ENCODE peak calls at places on chromosomes 11 and 22, in eight cellular contexts. W is Peyer's patch, R is endodermal cell, H is fibroblast of lung, G is left ventricle myocardium inferior, V is transverse colon, X is spleen, Z is heart right ventricle. F is an unnamed sample.

GRCh38 chr22:44382461-44383038 is 69.8 kb upstream of the SHISAL1 start:
- DNase-seq in Z (no peak), W (no peak), G (no peak), X (peak), H (no peak), V (no peak), R (peak), F (no peak)

GRCh38 chr11:86717817-86718501 is 45.5 kb upstream of the ME3 start:
- DNase-seq in R (no peak), W (no peak), V (no peak), Z (no peak), G (no peak), X (no peak), H (peak), F (no peak)

GRCh38 chr11:8221025-8221723 is 42.5 kb downstream of the LMO1 start:
- DNase-seq in H (no peak), X (no peak), V (no peak), G (no peak), R (no peak), W (no peak), Z (no peak), F (no peak)

GRCh38 chr11:122601131-122602125 is 54.1 kb upstream of the UBASH3B start:
- DNase-seq in V (no peak), H (peak), Z (no peak), W (no peak), G (no peak), X (no peak), R (no peak), F (peak)

GRCh38 chr11:100981196-100981824 is 148.3 kb downstream of the PGR start:
- DNase-seq in G (no peak), H (no peak), R (no peak), X (no peak), V (no peak), Z (no peak), W (no peak), F (no peak)

GRCh38 chr11:23540101-23540561 is 679.9 kb upstream of the CCDC179 start:
- DNase-seq in H (peak), R (peak), W (no peak), G (no peak), X (no peak), V (no peak), Z (no peak), F (peak)

GRCh38 chr22:42317691-42318547 is 47.5 kb upstream of the TCF20 start:
- DNase-seq in X (no peak), V (peak), Z (no peak), G (no peak), W (no peak), R (no peak), H (no peak), F (no peak)

GRCh38 chr11:72575533-72576170 is 98.6 kb downstream of the PDE2A start:
- DNase-seq in H (no peak), Z (no peak), X (peak), G (no peak), W (no peak), R (peak), V (no peak), F (no peak)

GRCh38 chr11:12853652-12854296 is 155.3 kb upstream of the RASSF10 start:
- DNase-seq in V (peak), W (no peak), G (no peak), R (no peak), X (no peak), Z (no peak), H (no peak), F (no peak)

GRCh38 chr11:39664023-39664422 is 1795.4 kb downstream of the LRRC4C start:
- DNase-seq in V (no peak), Z (no peak), H (no peak), W (no peak), X (no peak), R (peak), G (no peak), F (no peak)

GRCh38 chr22:39309364-39309861 is 10.0 kb downstream of the RPL3 start:
- DNase-seq in R (peak), G (no peak), Z (no peak), W (no peak), V (no peak), H (no peak), X (no peak), F (no peak)

GRCh38 chr22:43862074-43862881 is at the start of gene SULT4A1:
- DNase-seq in R (peak), W (no peak), G (no peak), X (peak), H (peak), Z (no peak), V (no peak), F (no peak)

GRCh38 chr22:28418063-28418462 is 261.6 kb downstream of the TTC28 start:
- DNase-seq in R (no peak), V (no peak), G (no peak), W (no peak), H (no peak), Z (no peak), X (no peak), F (no peak)

GRCh38 chr22:20607157-20607907 is 99.9 kb downstream of the MED15 start:
- DNase-seq in H (no peak), G (no peak), Z (no peak), X (peak), V (no peak), W (no peak), R (peak), F (no peak)

GRCh38 chr11:76610871-76611475 is 59.6 kb downstream of the LRRC32 start:
- DNase-seq in W (peak), R (peak), V (no peak), H (no peak), G (peak), X (peak), Z (peak), F (no peak)

GRCh38 chr11:68206211-68206610 is 6.9 kb downstream of the KMT5B start:
- DNase-seq in G (no peak), V (no peak), H (peak), X (peak), Z (no peak), R (peak), W (peak), F (no peak)

GRCh38 chr11:65793144-65793581 is 6.3 kb downstream of the OVOL1 start:
- DNase-seq in H (no peak), Z (no peak), R (no peak), W (no peak), V (peak), G (no peak), X (no peak), F (no peak)

GRCh38 chr22:39937881-39938280 is 22.3 kb upstream of the TMA7B start:
- DNase-seq in Z (no peak), H (no peak), V (no peak), X (no peak), G (no peak), R (no peak), W (peak), F (no peak)

GRCh38 chr11:117228091-117228490 is 3.8 kb downstream of the PCSK7 start:
- DNase-seq in Z (no peak), X (no peak), V (no peak), R (no peak), G (no peak), H (no peak), W (no peak), F (no peak)

GRCh38 chr22:38518620-38519019 is 12.5 kb upstream of the DDX17 start:
- DNase-seq in V (peak), R (no peak), H (no peak), Z (no peak), W (no peak), G (no peak), X (no peak), F (no peak)

GRCh38 chr22:44493206-44493605 is 4.8 kb downstream of the RTL6 start:
- DNase-seq in G (no peak), Z (no peak), H (no peak), X (no peak), R (no peak), V (no peak), W (no peak), F (no peak)

GRCh38 chr11:88175004-88175706 is at the start of gene RAB38:
- DNase-seq in V (peak), G (peak), R (peak), W (no peak), H (peak), Z (peak), X (peak), F (no peak)

GRCh38 chr11:33110083-33110482 is 51.2 kb downstream of the CSTF3 start:
- DNase-seq in R (no peak), Z (no peak), H (no peak), X (no peak), W (no peak), G (no peak), V (no peak), F (no peak)

GRCh38 chr11:128343870-128344269 is 243.5 kb downstream of the ETS1 start:
- DNase-seq in G (no peak), H (no peak), X (no peak), W (no peak), R (no peak), Z (no peak), V (no peak), F (no peak)

GRCh38 chr11:60482361-60482760 is 10.2 kb upstream of the MS4A12 start:
- DNase-seq in H (no peak), W (peak), G (no peak), X (no peak), V (no peak), R (no peak), Z (no peak), F (no peak)

GRCh38 chr11:113697798-113698407 is 8.2 kb downstream of the TMPRSS5 start:
- DNase-seq in W (no peak), X (no peak), V (no peak), R (no peak), G (no peak), H (peak), Z (no peak), F (no peak)

GRCh38 chr22:22446527-22446926 is 62.0 kb downstream of the ZNF280B start:
- DNase-seq in V (no peak), Z (no peak), R (no peak), H (peak), W (no peak), G (no peak), X (no peak), F (no peak)

GRCh38 chr11:33262016-33262638 is 4.9 kb downstream of the HIPK3 start:
- DNase-seq in V (no peak), H (peak), W (no peak), X (no peak), G (no peak), Z (no peak), R (no peak), F (no peak)

GRCh38 chr11:8802263-8802662 is 108.7 kb upstream of the AKIP1 start:
- DNase-seq in R (no peak), Z (no peak), H (no peak), X (no peak), G (no peak), W (no peak), V (no peak), F (no peak)

GRCh38 chr11:69183613-69184012 is 27.9 kb downstream of the SMIM38 start:
- DNase-seq in Z (no peak), H (no peak), G (no peak), W (no peak), V (no peak), R (no peak), X (no peak), F (no peak)

GRCh38 chr11:94757037-94757681 is 11.0 kb upstream of the AMOTL1 start:
- DNase-seq in W (no peak), X (no peak), G (no peak), V (no peak), Z (no peak), H (no peak), R (no peak), F (no peak)

GRCh38 chr22:46453006-46453828 is 84.2 kb downstream of the CELSR1 start:
- DNase-seq in X (no peak), H (no peak), Z (no peak), R (no peak), V (no peak), W (no peak), G (no peak), F (no peak)

GRCh38 chr11:7492253-7492652 is 6.9 kb downstream of the OLFML1 start:
- DNase-seq in V (no peak), H (no peak), X (no peak), Z (no peak), W (no peak), G (no peak), R (no peak), F (no peak)

GRCh38 chr11:41334007-41334933 is 125.2 kb downstream of the LRRC4C start:
- DNase-seq in R (no peak), Z (no peak), G (no peak), H (no peak), V (no peak), X (no peak), W (no peak), F (no peak)

GRCh38 chr11:27398413-27398780 is 35.4 kb upstream of the CCDC34 start:
- DNase-seq in G (no peak), V (no peak), X (no peak), W (no peak), H (no peak), R (no peak), Z (no peak), F (no peak)

GRCh38 chr22:49039625-49040024 is 788.0 kb downstream of the BRD1 start:
- DNase-seq in V (no peak), H (no peak), G (no peak), R (no peak), X (no peak), Z (no peak), W (no peak), F (no peak)

GRCh38 chr11:131910491-131911387 is 540.3 kb downstream of the NTM start:
- DNase-seq in G (no peak), Z (no peak), W (no peak), X (peak), H (peak), R (peak), V (no peak), F (no peak)

GRCh38 chr11:96267490-96268010 is 75.4 kb downstream of the MAML2 start:
- DNase-seq in X (no peak), G (no peak), H (no peak), W (no peak), Z (no peak), V (no peak), R (no peak), F (no peak)

GRCh38 chr11:112538529-112538928 is 277.9 kb upstream of the PLET1 start:
- DNase-seq in R (no peak), Z (no peak), G (no peak), H (no peak), V (no peak), W (no peak), X (no peak), F (no peak)

GRCh38 chr11:103202048-103202651 is 92.9 kb downstream of the DYNC2H1 start:
- DNase-seq in Z (no peak), W (no peak), X (no peak), G (no peak), H (peak), R (no peak), V (no peak), F (no peak)
- TF ChIP-seq CTCF in Z (peak), W (no peak), X (peak), G (peak), H (peak), R (peak), V (no peak), F (peak)

GRCh38 chr22:37487129-37487528 is 945 bp upstream of the MFNG start:
- DNase-seq in R (no peak), V (no peak), X (no peak), W (no peak), H (no peak), Z (no peak), G (no peak), F (no peak)

GRCh38 chr22:37485006-37485713 is 1.0 kb downstream of the MFNG start:
- DNase-seq in X (peak), Z (peak), G (no peak), R (no peak), W (peak), H (no peak), V (no peak), F (no peak)

GRCh38 chr22:37485714-37486223 is 415 bp downstream of the MFNG start:
- DNase-seq in X (peak), G (no peak), H (no peak), R (no peak), W (peak), Z (no peak), V (no peak), F (no peak)

GRCh38 chr22:37487559-37487958 is 1.4 kb upstream of the MFNG start:
- DNase-seq in G (no peak), R (no peak), H (no peak), V (no peak), X (no peak), W (no peak), Z (no peak), F (no peak)

GRCh38 chr22:37486224-37486845 is at the start of gene MFNG:
- DNase-seq in R (peak), W (peak), H (peak), Z (peak), G (peak), X (peak), V (peak), F (no peak)
- H3K4me3 ChIP-seq in R (no peak), W (peak), H (no peak), Z (peak), G (peak), X (peak), V (peak), F (peak)

GRCh38 chr11:78800089-78800690 is 225.5 kb upstream of the NARS2 start:
- DNase-seq in H (no peak), W (no peak), R (no peak), X (no peak), V (no peak), G (no peak), Z (no peak), F (no peak)
- TF ChIP-seq CTCF in H (no peak), W (no peak), R (no peak), X (no peak), V (no peak), G (no peak), Z (no peak), F (no peak)

GRCh38 chr11:3164540-3165151 is 464 bp downstream of the OSBPL5 start:
- DNase-seq in V (peak), W (no peak), R (peak), G (peak), H (no peak), Z (peak), X (peak), F (no peak)
- H3K4me3 ChIP-seq in V (peak), W (peak), R (peak), G (peak), H (peak), Z (peak), X (peak), F (peak)

GRCh38 chr11:15471709-15472404 is 357.1 kb downstream of the INSC start:
- DNase-seq in V (no peak), H (no peak), R (peak), X (no peak), W (no peak), G (no peak), Z (no peak), F (no peak)

GRCh38 chr11:15472405-15472799 is 357.7 kb downstream of the INSC start:
- DNase-seq in V (no peak), R (peak), H (no peak), G (no peak), X (no peak), Z (no peak), W (no peak), F (no peak)

GRCh38 chr11:15471028-15471708 is 356.4 kb downstream of the INSC start:
- DNase-seq in H (no peak), Z (no peak), W (no peak), X (no peak), V (peak), R (no peak), G (no peak), F (no peak)

GRCh38 chr11:15468471-15468870 is 353.7 kb downstream of the INSC start:
- DNase-seq in X (no peak), W (no peak), G (no peak), V (no peak), R (no peak), Z (no peak), H (peak), F (no peak)

GRCh38 chr11:15473954-15474837 is 359.5 kb downstream of the INSC start:
- DNase-seq in Z (no peak), R (no peak), X (no peak), G (no peak), H (no peak), W (no peak), V (no peak), F (no peak)
- TF ChIP-seq CTCF in Z (no peak), R (no peak), X (no peak), G (no peak), H (no peak), W (no peak), V (no peak), F (no peak)